ENCODE peak calls at places on chromosome 2, in six cellular contexts. K is C1 segment of cervical spinal cord; Q is ELF-1; A is stimulated activated naive CD4-positive, alpha-beta T cell; D is activated T-cell treated with anti-CD3 and anti-CD28 coated beads for 4 hours; X is activated CD8-positive, alpha-beta memory T cell treated with anti-CD3 and anti-CD28 coated beads for 24 hours. P is an unnamed sample.

GRCh38 chr2:189008555-189009312 is 34.6 kb downstream of the COL3A1 start:
- DNase-seq in X (no peak), K (no peak), Q (no peak), D (no peak), A (no peak), P (no peak)

GRCh38 chr2:208552943-208553342 is 146.4 kb downstream of the PTH2R start:
- DNase-seq in D (no peak), K (no peak), A (no peak), X (no peak), Q (no peak), P (no peak)

GRCh38 chr2:71261534-71261933 is 34.6 kb upstream of the PAIP2B start:
- DNase-seq in X (no peak), A (no peak), Q (no peak), D (no peak), K (no peak), P (no peak)

GRCh38 chr2:28927878-28928277 is 33.4 kb downstream of the WDR43 start:
- DNase-seq in D (no peak), Q (no peak), A (no peak), K (no peak), X (no peak), P (peak; percentile 90)

GRCh38 chr2:214410918-214411554 is at the start of gene VWC2L:
- DNase-seq in A (no peak), X (peak; percentile 57), D (no peak), Q (peak; percentile 85), K (peak; percentile 26), P (peak; percentile 73)

GRCh38 chr2:232094883-232095282 is 133.4 kb downstream of the DIS3L2 start:
- DNase-seq in X (no peak), A (no peak), Q (no peak), D (no peak), K (no peak), P (no peak)

GRCh38 chr2:218401834-218402370 is 2.2 kb downstream of the CTDSP1 start:
- DNase-seq in Q (no peak), D (no peak), K (no peak), X (no peak), A (no peak), P (no peak)

GRCh38 chr2:211454684-211455083 is 898.3 kb downstream of the CPS1 start:
- DNase-seq in X (no peak), K (no peak), Q (no peak), D (no peak), A (no peak), P (no peak)

GRCh38 chr2:200296118-200296517 is 10.4 kb upstream of the SPATS2L start:
- DNase-seq in A (no peak), D (no peak), K (no peak), X (no peak), Q (no peak), P (no peak)

P was measured in mammary epithelial cell.